ENCODE peak calls at places on chromosomes 2 and 18, in eight cellular contexts. U, O, C, R, M, B, N and L are unnamed samples. For H3K4me1, the result is how much of the 10 kb centered on the place peaks cover.

GRCh38 chr2:132426033-132426432 is 9.4 kb downstream of the GPR39 start:
- DNase-seq in U (no peak), O (no peak), C (no peak), R (no peak), M (no peak), B (no peak), N (no peak), L (no peak)

GRCh38 chr18:72316497-72316896 is 227.6 kb downstream of the CBLN2 start:
- DNase-seq in U (no peak), O (no peak), C (no peak), R (no peak), M (no peak), B (no peak), N (no peak), L (no peak)

GRCh38 chr2:55590810-55591440 is 26.5 kb downstream of the PPP4R3B start:
- DNase-seq in U (no peak), O (no peak), C (no peak), R (no peak), M (no peak), B (no peak), N (no peak), L (no peak)

GRCh38 chr2:213806125-213806726 is 522.0 kb downstream of the SPAG16 start:
- DNase-seq in U (no peak), O (no peak), C (no peak), R (no peak), M (no peak), B (no peak), N (peak), L (no peak)

GRCh38 chr2:12725238-12726187 is 8.8 kb downstream of the TRIB2 start:
- DNase-seq in U (no peak), O (no peak), C (no peak), R (no peak), M (no peak), B (no peak), N (peak), L (peak)

GRCh38 chr18:55768255-55768654 is 180.3 kb upstream of the TCF4 start:
- DNase-seq in U (no peak), O (no peak), C (no peak), R (no peak), M (peak), B (no peak), N (no peak), L (no peak)

GRCh38 chr2:1708476-1709334 is 35.6 kb downstream of the PXDN start:
- DNase-seq in U (no peak), O (no peak), C (no peak), R (peak), M (no peak), B (no peak), N (no peak), L (no peak)

GRCh38 chr2:42359894-42360483 is 1.0 kb downstream of the COX7A2L start:
- DNase-seq in U (no peak), O (no peak), C (peak), R (no peak), M (no peak), B (no peak), N (peak), L (no peak)

GRCh38 chr18:58135806-58136331 is 91.8 kb downstream of the NEDD4L start:
- DNase-seq in U (no peak), O (peak), C (peak), R (peak), M (peak), B (peak), N (peak), L (peak)

GRCh38 chr2:240586919-240587800 is 626 bp downstream of the CAPN10 start:
- DNase-seq in U (peak), O (no peak), C (peak), R (no peak), M (no peak), B (peak), N (peak), L (peak)

GRCh38 chr2:98457045-98457696 is 12.5 kb downstream of the INPP4A start:
- DNase-seq in U (no peak), O (no peak), C (no peak), R (no peak), M (no peak), B (peak), N (no peak), L (no peak)

GRCh38 chr2:197558393-197558792 is 42.5 kb downstream of the MOB4 start:
- DNase-seq in U (no peak), O (no peak), C (no peak), R (no peak), M (no peak), B (no peak), N (no peak), L (no peak)

GRCh38 chr18:69947361-69948106 is at the start of gene CD226:
- DNase-seq in U (no peak), O (no peak), C (peak), R (no peak), M (no peak), B (no peak), N (no peak), L (no peak)

GRCh38 chr2:60707750-60708371 is 48.2 kb upstream of the PAPOLG start:
- DNase-seq in U (no peak), O (no peak), C (peak), R (no peak), M (no peak), B (no peak), N (peak), L (no peak)

GRCh38 chr2:7497223-7497622 is 580.0 kb downstream of the RNF144A start:
- DNase-seq in U (no peak), O (no peak), C (peak), R (no peak), M (no peak), B (no peak), N (no peak), L (no peak)

GRCh38 chr2:12226653-12227052 is 480.2 kb downstream of the LPIN1 start:
- DNase-seq in U (no peak), O (no peak), C (no peak), R (no peak), M (no peak), B (no peak), N (no peak), L (no peak)

GRCh38 chr2:48165066-48165753 is 258.9 kb upstream of the FBXO11 start:
- DNase-seq in U (no peak), O (no peak), C (no peak), R (no peak), M (no peak), B (no peak), N (no peak), L (no peak)

GRCh38 chr18:11981633-11982366 is 493 bp downstream of the IMPA2 start:
- DNase-seq in U (peak), O (peak), C (peak), R (no peak), M (no peak), B (peak), N (peak), L (peak)

GRCh38 chr2:239370876-239371725 is 29.7 kb downstream of the HDAC4 start:
- DNase-seq in U (no peak), O (no peak), C (no peak), R (no peak), M (no peak), B (no peak), N (no peak), L (no peak)

GRCh38 chr18:24631238-24632025 is 171.0 kb downstream of the HRH4 start:
- DNase-seq in U (peak), O (no peak), C (no peak), R (peak), M (no peak), B (no peak), N (no peak), L (no peak)

GRCh38 chr2:53896864-53897263 is 37.1 kb upstream of the GPR75 start:
- DNase-seq in U (no peak), O (no peak), C (no peak), R (no peak), M (no peak), B (no peak), N (no peak), L (no peak)

GRCh38 chr2:223937535-223937934 is 7.6 kb downstream of the WDFY1 start:
- DNase-seq in U (no peak), O (no peak), C (no peak), R (no peak), M (no peak), B (no peak), N (no peak), L (no peak)

GRCh38 chr2:66021296-66021695 is 413.6 kb upstream of the MEIS1 start:
- DNase-seq in U (no peak), O (no peak), C (no peak), R (no peak), M (no peak), B (no peak), N (no peak), L (no peak)

GRCh38 chr18:54946149-54946581 is 13.1 kb downstream of the CCDC68 start:
- DNase-seq in U (peak), O (no peak), C (peak), R (peak), M (no peak), B (no peak), N (no peak), L (peak)

GRCh38 chr2:234829074-234829455 is 122.8 kb upstream of the SH3BP4 start:
- DNase-seq in U (no peak), O (no peak), C (no peak), R (no peak), M (no peak), B (no peak), N (no peak), L (no peak)

GRCh38 chr2:10016802-10017258 is 26.5 kb upstream of the KLF11 start:
- DNase-seq in U (no peak), O (no peak), C (no peak), R (no peak), M (no peak), B (no peak), N (no peak), L (no peak)

GRCh38 chr2:154836622-154837021 is 138.1 kb downstream of the KCNJ3 start:
- DNase-seq in U (no peak), O (no peak), C (no peak), R (no peak), M (no peak), B (no peak), N (no peak), L (no peak)

GRCh38 chr18:75656035-75656434 is 228.5 kb upstream of the SMIM21 start:
- DNase-seq in U (no peak), O (no peak), C (no peak), R (no peak), M (no peak), B (no peak), N (no peak), L (no peak)

GRCh38 chr18:75658330-75658729 is 230.8 kb upstream of the SMIM21 start:
- DNase-seq in U (no peak), O (no peak), C (no peak), R (no peak), M (no peak), B (no peak), N (no peak), L (no peak)

GRCh38 chr18:75659535-75660023 is 232.1 kb upstream of the SMIM21 start:
- DNase-seq in U (no peak), O (no peak), C (no peak), R (no peak), M (no peak), B (no peak), N (no peak), L (no peak)

GRCh38 chr18:75660932-75661331 is 233.4 kb upstream of the SMIM21 start:
- DNase-seq in U (no peak), O (no peak), C (no peak), R (no peak), M (no peak), B (no peak), N (no peak), L (no peak)

GRCh38 chr18:75654928-75655745 is 227.6 kb upstream of the SMIM21 start:
- DNase-seq in U (peak), O (peak), C (no peak), R (no peak), M (no peak), B (no peak), N (no peak), L (no peak)
- H3K4me3 ChIP-seq in U (no peak), O (no peak), C (no peak), R (no peak), M (no peak), B (no peak), N (no peak), L (no peak)

GRCh38 chr2:144452169-144453038 is 67.5 kb downstream of the ZEB2 start:
- DNase-seq in U (no peak), O (no peak), C (no peak), R (no peak), M (no peak), B (no peak), N (no peak), L (no peak)
- H3K4me1 ChIP-seq in U (half or more), O (under half), C (under half), R (half or more), M (under half), B (under half), N (under half), L (under half)

GRCh38 chr18:48020337-48021250 is 90.1 kb upstream of the SMAD2 start:
- DNase-seq in U (no peak), O (no peak), C (no peak), R (no peak), M (no peak), B (no peak), N (no peak), L (no peak)

GRCh38 chr18:48023334-48024008 is 93.0 kb upstream of the SMAD2 start:
- DNase-seq in U (no peak), O (peak), C (no peak), R (peak), M (peak), B (no peak), N (peak), L (no peak)

GRCh38 chr18:48021273-48021914 is 90.9 kb upstream of the SMAD2 start:
- DNase-seq in U (no peak), O (no peak), C (no peak), R (no peak), M (no peak), B (no peak), N (no peak), L (no peak)

GRCh38 chr18:48022531-48023330 is 92.3 kb upstream of the SMAD2 start:
- DNase-seq in U (no peak), O (no peak), C (peak), R (peak), M (peak), B (no peak), N (peak), L (peak)

GRCh38 chr18:48022021-48022420 is 91.6 kb upstream of the SMAD2 start:
- DNase-seq in U (no peak), O (no peak), C (no peak), R (no peak), M (no peak), B (no peak), N (no peak), L (no peak)
- H3K4me3 ChIP-seq in U (no peak), O (no peak), C (no peak), R (no peak), M (no peak), B (no peak), N (no peak), L (no peak)

DNA sequence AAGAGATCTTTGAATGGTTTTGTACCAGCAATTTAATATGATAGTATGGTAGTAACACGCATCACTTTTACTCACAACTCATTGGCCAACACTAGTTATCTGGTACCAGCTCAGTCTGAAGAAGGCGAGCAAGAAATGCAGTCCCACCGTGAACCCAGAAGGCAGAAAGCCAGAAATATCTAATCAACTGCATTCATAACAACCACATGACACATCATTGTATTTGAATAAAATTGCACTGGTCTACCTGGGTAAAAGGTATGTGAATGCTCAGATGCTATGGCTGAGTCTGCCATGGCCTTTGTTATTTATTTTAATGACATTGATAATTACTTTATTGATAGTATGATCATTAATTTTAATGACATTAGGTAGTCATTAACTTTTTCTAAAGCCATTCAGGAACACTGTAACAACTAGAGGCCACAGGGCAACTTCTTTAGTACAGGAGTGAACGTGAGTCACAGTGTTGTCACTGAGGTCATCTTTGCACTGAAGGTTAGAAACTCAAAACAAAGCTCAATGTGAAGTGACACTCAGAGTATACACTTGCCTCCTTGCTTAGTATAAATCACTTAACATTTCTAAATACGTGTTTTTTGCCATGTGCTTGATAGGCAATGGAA is 475.6 kb upstream of the TNP1 start:
- DNase-seq in U (no peak), O (no peak), C (no peak), R (no peak), M (no peak), B (no peak), N (no peak), L (no peak)
- H3K4me1 ChIP-seq in U (under half), O (under half), C (under half), R (under half), M (under half), B (under half), N (under half), L (under half)

DNA sequence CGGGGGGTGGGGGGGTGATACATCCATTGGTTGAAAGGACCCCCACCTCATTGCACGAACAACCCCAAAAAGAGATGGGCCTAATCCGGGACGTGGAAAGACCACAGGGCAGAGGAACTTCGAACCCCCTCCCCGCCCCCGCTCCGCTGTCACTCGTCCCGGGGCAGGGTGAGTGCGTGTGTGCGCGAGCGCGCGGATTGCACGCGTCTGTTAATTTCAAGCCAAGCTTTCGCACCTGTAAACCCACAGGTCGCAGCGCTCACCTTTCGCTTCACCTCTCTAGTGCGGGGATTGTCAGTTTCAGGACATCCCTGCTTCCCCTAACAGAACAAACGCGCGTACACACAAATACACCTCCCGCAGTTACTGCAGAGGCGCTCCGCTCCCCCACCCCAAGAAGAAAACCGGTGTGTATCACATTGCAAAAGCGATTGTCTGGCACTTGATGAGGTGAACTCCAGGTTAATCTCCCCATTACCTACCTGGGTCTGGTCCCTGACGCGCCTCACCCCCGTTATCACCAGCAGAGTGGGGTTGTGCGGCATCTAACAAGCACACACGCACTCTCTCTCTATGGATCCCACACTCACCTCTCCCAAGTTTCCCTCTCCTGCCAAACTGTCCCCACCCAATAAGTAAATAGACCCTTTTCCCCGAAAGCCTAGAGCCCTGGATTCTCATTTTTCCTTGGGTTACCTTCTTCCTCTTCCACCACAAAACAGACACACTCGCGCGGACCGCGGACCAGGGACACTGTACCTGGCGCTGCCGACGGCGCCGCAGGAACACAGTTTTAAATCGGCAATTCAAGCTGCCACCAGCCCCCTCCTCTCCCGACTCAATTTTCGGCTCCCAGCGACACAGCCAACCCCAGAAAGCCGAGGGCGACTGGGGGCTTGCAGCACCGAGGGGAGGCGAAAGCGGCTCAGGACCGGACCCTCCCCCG is 1.0 kb downstream of the CYP26B1 start:
- DNase-seq in U (peak), O (peak), C (no peak), R (no peak), M (no peak), B (peak), N (no peak), L (peak)
- H3K4me3 ChIP-seq in U (peak), O (peak), C (no peak), R (peak), M (peak), B (no peak), N (no peak), L (no peak)

GRCh38 chr2:64639691-64640090 is 14.0 kb downstream of the SERTAD2 start:
- DNase-seq in U (no peak), O (no peak), C (no peak), R (no peak), M (no peak), B (no peak), N (no peak), L (no peak)

GRCh38 chr2:64637000-64637628 is 16.6 kb downstream of the SERTAD2 start:
- DNase-seq in U (no peak), O (no peak), C (no peak), R (no peak), M (no peak), B (no peak), N (peak), L (no peak)

GRCh38 chr2:64640153-64641044 is 13.3 kb downstream of the SERTAD2 start:
- DNase-seq in U (no peak), O (no peak), C (no peak), R (no peak), M (no peak), B (no peak), N (no peak), L (no peak)

GRCh38 chr2:64637931-64638330 is 15.8 kb downstream of the SERTAD2 start:
- DNase-seq in U (no peak), O (no peak), C (no peak), R (no peak), M (no peak), B (no peak), N (no peak), L (no peak)

DNA sequence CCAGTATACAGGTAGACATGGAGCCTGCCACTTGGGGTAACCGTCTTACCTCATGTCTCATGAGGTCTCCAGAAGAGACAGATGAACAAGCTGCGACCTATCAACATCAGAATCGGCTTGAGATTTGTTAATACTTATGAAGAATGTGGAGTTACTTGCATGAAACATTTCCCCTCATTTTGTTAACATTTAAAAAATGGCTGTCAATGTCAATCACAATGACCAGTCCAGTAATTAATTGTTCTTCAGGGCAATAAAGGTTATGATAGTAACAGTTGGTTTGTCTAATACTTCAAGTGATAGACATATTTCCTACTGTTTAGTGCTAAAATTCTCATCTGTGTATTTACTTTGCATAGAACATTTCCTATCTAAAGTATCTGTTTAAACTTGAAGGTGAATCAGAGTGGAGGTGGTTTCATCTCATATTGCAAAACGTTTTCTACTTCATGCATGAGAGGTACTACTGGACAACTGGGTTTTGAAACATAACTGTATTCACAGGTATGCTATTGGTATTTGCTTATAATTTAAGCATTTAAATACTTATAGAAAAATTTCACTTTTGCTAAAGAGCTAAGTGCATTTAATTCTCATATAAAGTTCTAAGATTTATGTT is 15.1 kb downstream of the SERTAD2 start:
- DNase-seq in U (no peak), O (no peak), C (no peak), R (no peak), M (no peak), B (no peak), N (no peak), L (no peak)
- H3K4me1 ChIP-seq in U (half or more), O (under half), C (half or more), R (under half), M (under half), B (half or more), N (half or more), L (under half)

GRCh38 chr2:85713836-85714235 is 19.7 kb downstream of the GNLY start:
- DNase-seq in U (peak), O (no peak), C (no peak), R (no peak), M (no peak), B (no peak), N (no peak), L (no peak)

GRCh38 chr2:85710687-85711577 is 16.8 kb downstream of the GNLY start:
- DNase-seq in U (peak), O (peak), C (no peak), R (peak), M (no peak), B (peak), N (no peak), L (no peak)

GRCh38 chr2:85712261-85712660 is 18.1 kb downstream of the GNLY start:
- DNase-seq in U (peak), O (no peak), C (no peak), R (no peak), M (no peak), B (peak), N (no peak), L (no peak)

GRCh38 chr2:85712849-85713612 is 18.9 kb downstream of the GNLY start:
- DNase-seq in U (peak), O (peak), C (no peak), R (peak), M (no peak), B (no peak), N (no peak), L (peak)

GRCh38 chr2:85711578-85712060 is 17.5 kb downstream of the GNLY start:
- DNase-seq in U (no peak), O (no peak), C (no peak), R (no peak), M (no peak), B (peak), N (no peak), L (no peak)
- H3K4me3 ChIP-seq in U (peak), O (no peak), C (no peak), R (peak), M (no peak), B (no peak), N (no peak), L (no peak)